ENCODE peak calls at places on chromosomes 1 and 21, in four cellular contexts. N is lower lobe of right lung; C is CD8-positive, alpha-beta T cell; O is endothelial cell of umbilical vein. A is an unnamed sample.

GRCh38 chr1:108663074-108663473 is 2.2 kb upstream of the HENMT1 start:
- DNase-seq in N (no peak), C (no peak), O (no peak), A (no peak)

GRCh38 chr1:114388432-114389003 is 122.5 kb downstream of the TRIM33 start:
- DNase-seq in O (no peak), N (no peak), C (no peak), A (no peak)

GRCh38 chr21:38699048-38699447 is 106.7 kb upstream of the ETS2 start:
- DNase-seq in C (no peak), O (peak), N (no peak), A (no peak)

GRCh38 chr1:24540906-24541710 is 14.8 kb upstream of the NCMAP start:
- DNase-seq in O (peak), N (no peak), C (no peak), A (no peak)

GRCh38 chr1:40305451-40305850 is 11.6 kb downstream of the COL9A2 start:
- DNase-seq in N (no peak), O (no peak), C (no peak), A (no peak)

GRCh38 chr1:226939439-226940028 is 560 bp upstream of the COQ8A start:
- DNase-seq in C (peak), O (no peak), N (peak), A (peak)

GRCh38 chr1:193661385-193661784 is 475.0 kb upstream of the B3GALT2 start:
- DNase-seq in C (no peak), O (no peak), N (no peak), A (no peak)

GRCh38 chr1:166063701-166064100 is 103.1 kb downstream of the FAM78B start:
- DNase-seq in O (no peak), N (no peak), C (no peak), A (no peak)

GRCh38 chr1:27566462-27567182 is 37.3 kb downstream of the AHDC1 start:
- DNase-seq in N (no peak), O (no peak), C (no peak), A (no peak)

GRCh38 chr1:212794561-212795014 is 2.9 kb downstream of the TATDN3 start:
- DNase-seq in C (no peak), N (no peak), O (peak), A (no peak)

GRCh38 chr1:37755290-37755689 is 9.6 kb downstream of the EPHA10 start:
- DNase-seq in C (no peak), O (no peak), N (no peak), A (no peak)

GRCh38 chr1:199704231-199704630 is 323.3 kb upstream of the NR5A2 start:
- DNase-seq in C (no peak), O (no peak), N (no peak), A (no peak)

GRCh38 chr1:13228343-13228781 is 2.4 kb upstream of the PRAMEF18 start:
- DNase-seq in O (no peak), C (no peak), N (no peak), A (no peak)

GRCh38 chr1:42851960-42852607 is 5.7 kb downstream of the ZNF691 start:
- DNase-seq in N (no peak), C (no peak), O (no peak), A (no peak)

GRCh38 chr1:228697209-228698016 is 37.9 kb upstream of the RHOU start:
- DNase-seq in O (no peak), N (peak), C (no peak), A (no peak)

GRCh38 chr1:172585348-172585747 is 52.4 kb downstream of the SUCO start:
- DNase-seq in N (no peak), O (peak), C (no peak), A (no peak)

GRCh38 chr1:101290922-101291561 is 54.2 kb downstream of the S1PR1 start:
- DNase-seq in N (no peak), O (no peak), C (no peak), A (no peak)

GRCh38 chr1:93483606-93484005 is 35.7 kb downstream of the FNBP1L start:
- DNase-seq in C (no peak), O (no peak), N (no peak), A (no peak)

GRCh38 chr1:156809281-156809680 is 7.4 kb downstream of the SH2D2A start:
- DNase-seq in C (no peak), O (no peak), N (no peak), A (no peak)

GRCh38 chr1:211703812-211704566 is 28.6 kb upstream of the NEK2 start:
- DNase-seq in C (no peak), N (no peak), O (no peak), A (no peak)

GRCh38 chr21:44533891-44534627 is 5.9 kb downstream of the KRTAP10-1 start:
- DNase-seq in C (peak), O (no peak), N (no peak), A (no peak)

GRCh38 chr1:198443374-198444233 is 96.9 kb downstream of the ATP6V1G3 start:
- DNase-seq in N (no peak), O (peak), C (no peak), A (no peak)

GRCh38 chr21:32350211-32350980 is 42.4 kb downstream of the URB1 start:
- DNase-seq in C (no peak), N (no peak), O (no peak), A (no peak)

GRCh38 chr1:196180847-196181593 is 427.2 kb downstream of the KCNT2 start:
- DNase-seq in C (no peak), N (no peak), O (peak), A (no peak)

GRCh38 chr1:232988572-232989040 is 38.2 kb downstream of the NTPCR start:
- DNase-seq in N (no peak), C (no peak), O (no peak), A (no peak)

GRCh38 chr1:206001476-206001888 is 1.7 kb downstream of the RAB7B start:
- DNase-seq in C (no peak), O (peak), N (no peak), A (no peak)

GRCh38 chr1:167120899-167121298 is 27.0 kb downstream of the STYXL2 start:
- DNase-seq in O (no peak), C (peak), N (no peak), A (peak)

GRCh38 chr1:207841907-207842306 is 69.0 kb downstream of the CD34 start:
- DNase-seq in C (no peak), O (no peak), N (no peak), A (no peak)

GRCh38 chr1:227166559-227166958 is 151.7 kb downstream of the CDC42BPA start:
- DNase-seq in N (no peak), C (no peak), O (no peak), A (no peak)

GRCh38 chr1:23403038-23403336 is 21.6 kb downstream of the TCEA3 start:
- DNase-seq in O (peak), C (no peak), N (no peak), A (no peak)
- H3K27ac ChIP-seq in O (peak), C (no peak), N (peak), A (no peak)

GRCh38 chr1:236416165-236416564 is 22.1 kb downstream of the EDARADD start:
- DNase-seq in N (no peak), C (peak), O (peak), A (no peak)
- H3K27ac ChIP-seq in N (no peak), C (peak), O (no peak), A (peak)

DNA sequence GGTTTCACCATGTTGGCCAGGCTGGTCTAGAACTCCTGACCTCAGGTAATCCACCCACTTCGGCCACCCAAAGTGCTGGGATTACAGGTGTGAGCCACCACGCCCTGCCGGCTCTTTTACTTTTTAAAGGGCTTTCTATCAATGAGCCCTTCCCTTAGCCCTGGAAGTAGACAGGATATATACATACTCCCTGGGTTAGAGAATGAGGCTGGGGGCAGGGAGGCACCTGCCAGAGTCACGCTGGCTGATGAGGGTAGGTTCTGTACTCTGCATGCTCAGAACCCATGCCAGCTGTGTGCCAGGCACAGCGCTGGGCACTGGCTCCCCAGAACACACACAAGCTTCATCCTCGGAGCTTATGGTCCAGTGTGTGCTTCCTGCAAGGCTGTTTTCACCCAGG is 113.6 kb upstream of the IPO9 start:
- DNase-seq in O (no peak), N (no peak), C (no peak), A (no peak)
- H3K27ac ChIP-seq in O (peak), N (peak), C (no peak), A (no peak)

DNA sequence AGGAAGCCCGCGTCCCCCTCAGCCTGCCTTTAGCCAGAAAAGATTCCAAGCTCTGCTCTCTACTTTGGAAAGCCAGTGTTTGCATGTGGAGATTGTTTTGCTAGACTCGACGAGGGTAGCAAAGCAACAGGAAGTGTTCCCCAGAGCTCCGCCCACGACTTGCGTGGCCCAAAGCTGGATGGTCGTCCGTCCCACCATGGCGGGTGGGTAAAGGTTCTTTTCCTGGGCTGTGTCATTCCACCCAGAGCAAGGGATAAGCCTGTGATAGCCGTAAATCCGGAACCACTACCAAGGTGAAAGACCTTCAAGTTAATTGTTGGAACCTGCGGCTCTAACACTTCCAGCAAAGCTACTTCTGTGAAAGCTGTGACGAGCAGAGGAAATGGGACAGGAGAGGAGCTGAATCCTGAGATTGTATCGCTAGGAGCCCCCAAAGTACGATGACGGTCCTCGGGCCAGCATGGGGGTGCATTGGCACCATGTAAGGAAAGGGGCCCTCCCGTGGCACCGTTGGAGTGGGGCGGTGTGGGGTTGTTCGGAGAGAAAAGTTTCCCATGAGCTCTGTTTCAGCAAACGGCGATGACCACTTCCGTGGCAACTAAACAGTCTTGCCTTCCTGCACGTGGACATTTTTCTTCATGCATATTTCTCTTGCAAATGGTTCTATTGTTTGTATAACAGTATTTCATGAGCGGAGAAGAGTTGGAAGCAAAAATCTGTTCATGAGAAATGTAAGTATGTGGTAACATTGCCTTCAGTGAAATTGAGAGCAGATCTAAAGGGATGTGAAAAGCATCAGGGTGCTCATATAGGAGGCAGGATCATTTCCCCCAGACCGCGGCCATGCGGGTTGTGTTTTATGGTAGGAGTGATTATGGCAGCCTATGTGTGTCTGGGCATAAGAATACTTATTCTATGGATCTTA is 8.3 kb downstream of the MX2 start:
- DNase-seq in N (no peak), C (peak), O (no peak), A (peak)
- H3K27ac ChIP-seq in N (peak), C (peak), O (no peak), A (peak)

GRCh38 chr1:67427947-67428346 is 2.3 kb downstream of the SERBP1 start:
- DNase-seq in C (no peak), N (no peak), O (peak), A (no peak)
- H3K27ac ChIP-seq in C (peak), N (no peak), O (no peak), A (no peak)

DNA sequence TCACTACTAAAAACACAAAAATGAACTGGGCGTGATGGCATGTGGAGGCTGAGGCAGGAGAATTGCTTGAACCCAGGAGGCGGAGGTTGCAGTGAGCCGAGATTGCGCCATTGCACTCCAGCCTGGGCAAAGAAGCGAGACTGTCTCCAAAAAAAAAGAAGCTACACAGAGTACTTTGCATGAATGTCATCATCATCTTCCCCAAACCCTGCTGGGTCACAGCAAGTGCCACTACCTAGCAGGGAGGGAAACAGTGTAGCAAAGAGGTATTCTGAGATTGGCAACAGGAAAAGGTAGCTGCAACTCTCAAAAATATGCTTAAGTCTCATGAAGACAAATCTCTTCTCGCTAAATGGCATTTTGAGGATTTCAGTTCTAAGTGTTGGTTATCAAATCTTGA is 12.8 kb downstream of the NDC1 start:
- DNase-seq in C (no peak), N (no peak), O (no peak), A (no peak)
- H3K27ac ChIP-seq in C (no peak), N (no peak), O (no peak), A (no peak)

GRCh38 chr1:170238704-170239391 is 93.1 kb downstream of the NTMT2 start:
- DNase-seq in N (no peak), O (no peak), C (no peak), A (no peak)
- H3K27ac ChIP-seq in N (no peak), O (no peak), C (no peak), A (no peak)